ENCODE peak calls at places on chromosomes 3 and 15, in nine cellular contexts. G is memory B cell; B is kidney glomerular epithelial cell; H is Kasumi-1; E is stimulated activated CD8-positive, alpha-beta memory T cell treated with anti-CD3 and anti-CD28 coated beads, Interleukin-4, amount 100 ng/mL, for 1 hour; F is GM13977; U is occipital lobe; I is dorsolateral prefrontal cortex; M is tibial artery. K is an unnamed sample.

GRCh38 chr3:61979645-61980430 is 393.5 kb downstream of the FEZF2 start:
- DNase-seq in F (no peak), G (no peak), E (no peak), I (no peak), H (peak), M (no peak), B (peak), U (no peak), K (no peak)

GRCh38 chr15:45129651-45130129 is at the start of the genes DUOX1 and DUOXA1:
- DNase-seq in F (no peak), U (no peak), I (peak), G (no peak), M (no peak), H (no peak), B (no peak), E (no peak), K (no peak)

GRCh38 chr3:101253429-101253828 is 66.9 kb downstream of the IMPG2 start:
- DNase-seq in H (no peak), U (no peak), I (no peak), M (no peak), E (no peak), F (no peak), B (no peak), G (no peak), K (no peak)

GRCh38 chr3:21457084-21457483 is 293.9 kb downstream of the ZNF385D start:
- DNase-seq in G (no peak), M (no peak), F (no peak), B (no peak), U (no peak), I (no peak), E (no peak), H (no peak), K (no peak)

GRCh38 chr3:134314588-134315285 is 59.5 kb downstream of the AMOTL2 start:
- DNase-seq in E (no peak), I (no peak), F (no peak), B (no peak), H (no peak), M (no peak), U (no peak), G (no peak), K (no peak)

GRCh38 chr15:29988689-29989088 is 94.1 kb upstream of the GOLGA8J start:
- DNase-seq in E (no peak), M (no peak), B (no peak), G (no peak), H (no peak), F (no peak), U (no peak), I (no peak), K (no peak)

GRCh38 chr15:88738796-88739195 is 64.4 kb upstream of the ACAN start:
- DNase-seq in G (no peak), U (no peak), H (no peak), E (no peak), I (no peak), F (no peak), B (no peak), M (no peak), K (no peak)

GRCh38 chr15:59313703-59314332 is 58.9 kb downstream of the MYO1E start:
- DNase-seq in F (peak), H (no peak), I (no peak), G (no peak), M (peak), U (no peak), B (peak), E (no peak), K (no peak)

GRCh38 chr15:83063555-83063954 is 3.5 kb downstream of the BTBD1 start:
- DNase-seq in U (no peak), G (no peak), B (no peak), H (peak), F (no peak), M (no peak), I (no peak), E (no peak), K (no peak)

GRCh38 chr3:43995078-43995928 is 246.4 kb upstream of the TOPAZ1 start:
- DNase-seq in M (no peak), B (peak), H (no peak), U (peak), F (peak), E (no peak), G (peak), I (peak), K (no peak)

GRCh38 chr3:14479591-14479990 is 60.6 kb downstream of the GRIP2 start:
- DNase-seq in U (no peak), E (no peak), B (no peak), F (no peak), G (no peak), H (no peak), I (no peak), M (no peak), K (no peak)

GRCh38 chr3:183537295-183537730 is 18.2 kb downstream of the KLHL6 start:
- DNase-seq in I (peak), B (peak), G (no peak), F (no peak), E (no peak), M (peak), U (no peak), H (peak), K (no peak)

GRCh38 chr15:93246266-93247242 is 157.5 kb upstream of the RGMA start:
- DNase-seq in I (no peak), B (no peak), E (no peak), M (no peak), U (no peak), G (no peak), F (no peak), H (no peak), K (no peak)

GRCh38 chr3:170697803-170698350 is 112.0 kb upstream of the SLC7A14 start:
- DNase-seq in F (no peak), H (no peak), B (peak), G (no peak), M (no peak), I (no peak), E (no peak), U (no peak), K (no peak)

GRCh38 chr3:64756587-64756986 is 68.8 kb upstream of the ADAMTS9 start:
- DNase-seq in U (no peak), G (no peak), F (no peak), E (no peak), B (no peak), M (no peak), I (no peak), H (no peak), K (no peak)

GRCh38 chr15:90230071-90230494 is 3.7 kb downstream of the CIB1 start:
- DNase-seq in I (no peak), F (no peak), G (no peak), U (no peak), H (no peak), B (no peak), E (no peak), M (no peak), K (no peak)

GRCh38 chr3:155032918-155033317 is 47.2 kb upstream of the MME start:
- DNase-seq in I (no peak), G (no peak), E (no peak), M (no peak), B (no peak), U (no peak), F (no peak), H (peak), K (no peak)

GRCh38 chr15:90327313-90327712 is 24.8 kb upstream of the ZNF774 start:
- DNase-seq in U (no peak), I (no peak), F (no peak), G (no peak), M (no peak), E (no peak), B (no peak), H (peak), K (no peak)

GRCh38 chr15:96503276-96503675 is 172.8 kb downstream of the NR2F2 start:
- DNase-seq in F (no peak), E (no peak), M (no peak), H (no peak), U (no peak), G (no peak), I (no peak), B (no peak), K (no peak)

GRCh38 chr3:57787867-57788623 is 31.9 kb downstream of the SLMAP start:
- DNase-seq in M (no peak), H (no peak), F (peak), G (peak), I (no peak), U (no peak), B (peak), E (no peak), K (no peak)

GRCh38 chr3:10968390-10968789 is 24.2 kb upstream of the SLC6A1 start:
- DNase-seq in G (no peak), B (no peak), F (no peak), M (no peak), I (peak), E (no peak), U (peak), H (no peak), K (no peak)

GRCh38 chr3:45571216-45571615 is 23.3 kb upstream of the LIMD1 start:
- DNase-seq in I (no peak), M (no peak), G (no peak), U (no peak), F (no peak), H (no peak), B (no peak), E (no peak), K (no peak)

GRCh38 chr3:50122661-50123391 is 32.3 kb upstream of the SEMA3F start:
- DNase-seq in I (no peak), H (no peak), B (no peak), E (no peak), F (no peak), U (no peak), M (peak), G (no peak), K (no peak)

GRCh38 chr3:100540791-100541334 is 48.4 kb downstream of the TMEM45A start:
- DNase-seq in B (no peak), U (no peak), I (no peak), H (no peak), M (no peak), E (no peak), F (no peak), G (no peak), K (no peak)

GRCh38 chr15:26628879-26629529 is 143.9 kb downstream of the GABRB3 start:
- DNase-seq in G (no peak), H (no peak), I (peak), B (peak), M (peak), F (no peak), U (peak), E (no peak), K (no peak)

GRCh38 chr15:101000271-101000681 is 81.1 kb downstream of the LRRK1 start:
- DNase-seq in U (no peak), F (no peak), H (no peak), B (no peak), I (no peak), E (no peak), G (no peak), M (no peak), K (no peak)

GRCh38 chr15:39594764-39595620 is 14.1 kb downstream of the THBS1 start:
- DNase-seq in U (no peak), M (no peak), I (no peak), G (no peak), E (no peak), B (peak), H (no peak), F (no peak), K (no peak)

GRCh38 chr15:23467110-23467600 is 20.1 kb upstream of the GOLGA6L2 start:
- DNase-seq in G (no peak), H (peak), M (no peak), U (no peak), F (peak), I (no peak), B (peak), E (no peak), K (peak)

GRCh38 chr3:50164056-50164455 is 8.9 kb downstream of the SEMA3F start:
- DNase-seq in U (peak), H (no peak), B (peak), F (no peak), I (peak), M (peak), E (no peak), G (no peak), K (no peak)

GRCh38 chr3:38566215-38566528 is 70.0 kb downstream of the EXOG start:
- DNase-seq in F (no peak), E (no peak), U (no peak), B (no peak), G (no peak), M (peak), H (no peak), I (no peak), K (no peak)

GRCh38 chr3:71903141-71903540 is 118.2 kb upstream of the PROK2 start:
- DNase-seq in F (no peak), H (no peak), M (no peak), E (no peak), B (no peak), U (no peak), I (no peak), G (no peak), K (no peak)

GRCh38 chr3:197348014-197348413 is 49.6 kb upstream of the DLG1 start:
- DNase-seq in I (no peak), H (no peak), G (no peak), F (no peak), U (no peak), E (no peak), B (no peak), M (no peak), K (no peak)

GRCh38 chr3:126677862-126678549 is 23.1 kb upstream of the TXNRD3 start:
- DNase-seq in E (no peak), I (no peak), U (no peak), F (no peak), G (no peak), B (no peak), M (no peak), H (no peak), K (no peak)

K was measured in Panc1.